ENCODE peak calls at places on chromosomes 12 and 14, in ten cellular contexts. K is IMR-90, S is A549, L is lower leg skin, H is adrenal gland, A is K562, I is prostate gland, T is esophagus muscularis mucosa, F is H54, B is transverse colon. Y is an unnamed sample.

GRCh38 chr14:103361868-103362267 is 23.3 kb upstream of the MARK3 start:
- DNase-seq in H (peak; percentile 77), K (peak; percentile 99), S (peak; percentile 83), T (no peak), L (no peak), I (no peak), B (no peak), A (peak; percentile 33), F (no peak), Y (peak; percentile 49)

GRCh38 chr12:15356831-15357456 is 34.6 kb downstream of the PTPRO start:
- DNase-seq in B (no peak), S (no peak), T (no peak), L (no peak), H (no peak), A (no peak), K (no peak), F (no peak), I (no peak), Y (no peak)

GRCh38 chr12:55072093-55072492 is 52.3 kb downstream of the NEUROD4 start:
- DNase-seq in F (no peak), A (peak; percentile 38), S (peak; percentile 62), H (peak; percentile 62), L (peak; percentile 15), I (peak; percentile 10), K (no peak), T (no peak), B (peak; percentile 32), Y (peak; percentile 51)

GRCh38 chr14:35046751-35047536 is 872 bp downstream of the FAM177A1 start:
- DNase-seq in B (peak; percentile 77), T (peak; percentile 92), I (peak; percentile 51), K (peak; percentile 4), L (peak; percentile 54), H (peak; percentile 51), A (peak; percentile 56), S (peak; percentile 64), F (peak; percentile 45), Y (peak; percentile 76)

GRCh38 chr14:52467515-52468266 is 84.6 kb downstream of the TXNDC16 start:
- DNase-seq in F (no peak), H (no peak), B (no peak), L (no peak), T (no peak), A (no peak), K (no peak), I (no peak), S (no peak), Y (no peak)

GRCh38 chr14:33009673-33010072 is 71.0 kb downstream of the NPAS3 start:
- DNase-seq in I (no peak), S (no peak), H (no peak), F (no peak), A (no peak), T (no peak), K (no peak), L (no peak), B (no peak), Y (no peak)

GRCh38 chr12:124874988-124875802 is 11.5 kb upstream of the SCARB1 start:
- DNase-seq in H (no peak), T (no peak), L (no peak), A (peak; percentile 74), F (no peak), B (no peak), K (no peak), S (no peak), I (no peak), Y (peak; percentile 52)

GRCh38 chr12:74539765-74540526 is 2.3 kb downstream of the ATXN7L3B start:
- DNase-seq in T (no peak), B (no peak), F (no peak), S (no peak), L (no peak), A (peak; percentile 20), I (no peak), K (no peak), H (no peak), Y (peak; percentile 54)

GRCh38 chr14:22226381-22226780 is 362.6 kb downstream of the DAD1 start:
- DNase-seq in B (no peak), A (peak; percentile 4), H (no peak), T (no peak), K (peak; percentile 59), L (no peak), S (peak; percentile 19), I (no peak), F (no peak), Y (no peak)

GRCh38 chr12:92208613-92209121 is 63.0 kb upstream of the BTG1 start:
- DNase-seq in B (no peak), K (peak; percentile 31), I (no peak), T (no peak), L (no peak), A (peak; percentile 30), S (peak; percentile 70), H (no peak), F (peak; percentile 7), Y (no peak)

GRCh38 chr12:12985817-12986408 is 14.2 kb downstream of the HEBP1 start:
- DNase-seq in L (no peak), K (peak; percentile 17), B (peak; percentile 48), I (no peak), T (no peak), S (peak; percentile 59), F (no peak), H (peak; percentile 60), A (peak; percentile 29), Y (peak; percentile 61)

GRCh38 chr12:120175062-120175461 is 19.5 kb downstream of the GCN1 start:
- DNase-seq in K (no peak), S (no peak), L (no peak), T (no peak), F (no peak), B (no peak), H (no peak), I (no peak), A (no peak), Y (no peak)

GRCh38 chr12:49909826-49910225 is 6.1 kb upstream of the FAIM2 start:
- DNase-seq in B (no peak), I (no peak), K (peak; percentile 69), H (peak; percentile 95), T (no peak), S (no peak), L (no peak), A (peak; percentile 73), F (no peak), Y (no peak)

GRCh38 chr12:67909091-67909531 is 80.1 kb upstream of the IFNG-AS1 start:
- DNase-seq in L (no peak), H (no peak), T (no peak), A (no peak), K (peak; percentile 75), F (no peak), B (no peak), S (no peak), I (no peak), Y (no peak)

GRCh38 chr12:51591020-51591901 is at the start of gene SCN8A:
- DNase-seq in B (peak; percentile 27), T (no peak), L (no peak), I (peak; percentile 17), A (peak; percentile 49), S (peak; percentile 61), K (peak; percentile 56), F (peak; percentile 52), H (peak; percentile 40), Y (peak; percentile 63)

GRCh38 chr12:116735951-116736599 is 1.8 kb downstream of the SPRING1 start:
- DNase-seq in F (no peak), A (peak; percentile 16), L (no peak), H (peak; percentile 45), T (no peak), K (no peak), B (peak; percentile 43), S (peak; percentile 17), I (no peak), Y (peak; percentile 25)

GRCh38 chr12:104718581-104718980 is 239.5 kb downstream of the SLC41A2 start:
- DNase-seq in H (peak; percentile 17), L (no peak), A (no peak), S (no peak), F (no peak), K (peak; percentile 34), B (no peak), I (no peak), T (no peak), Y (no peak)

GRCh38 chr14:102213984-102214658 is 74.4 kb downstream of the WDR20 start:
- DNase-seq in K (no peak), T (no peak), H (no peak), I (no peak), A (peak; percentile 8), S (peak; percentile 12), F (no peak), B (no peak), L (no peak), Y (peak; percentile 5)

GRCh38 chr12:96136720-96137378 is 57.3 kb upstream of the ELK3 start:
- DNase-seq in I (no peak), B (no peak), K (peak; percentile 31), H (no peak), T (no peak), L (no peak), F (no peak), S (no peak), A (no peak), Y (no peak)

GRCh38 chr14:51369814-51370213 is 129.8 kb downstream of the TMX1 start:
- DNase-seq in K (no peak), H (no peak), S (peak; percentile 5), L (no peak), F (no peak), A (peak; percentile 11), B (no peak), T (no peak), I (no peak), Y (peak; percentile 18)

GRCh38 chr14:54597795-54598443 is 31.0 kb downstream of the SAMD4A start:
- DNase-seq in A (peak; percentile 73), I (no peak), K (peak; percentile 70), S (no peak), F (no peak), T (no peak), L (no peak), H (no peak), B (no peak), Y (no peak)

GRCh38 chr14:23951590-23952143 is 1.9 kb upstream of the DHRS4 start:
- DNase-seq in H (no peak), I (no peak), F (no peak), K (no peak), B (no peak), L (no peak), A (no peak), S (no peak), T (no peak), Y (no peak)
- TF ChIP-seq POLR2A in H (no peak), I (no peak), F (no peak), K (no peak), B (no peak), L (no peak), A (no peak), S (no peak), T (no peak), Y (no peak)

GRCh38 chr12:6765634-6766581 is at the start of gene PTMS:
- DNase-seq in T (peak; percentile 95), H (peak; percentile 57), I (peak; percentile 86), F (no peak), S (peak; percentile 99), B (peak; percentile 79), K (peak; percentile 92), L (peak; percentile 62), A (peak; percentile 85), Y (peak; percentile 68)
- TF ChIP-seq POLR2A in T (peak; percentile 69), H (peak; percentile 93), I (peak; percentile 88), F (peak; percentile 99), S (peak; percentile 100), B (peak; percentile 50), K (peak; percentile 91), L (no peak), A (peak; percentile 63), Y (no peak)

GRCh38 chr14:71320107-71320733 is 413.0 kb downstream of the PCNX1 start:
- DNase-seq in S (peak; percentile 98), L (peak; percentile 96), I (peak; percentile 95), B (peak; percentile 98), A (peak; percentile 95), K (peak; percentile 99), H (peak; percentile 98), T (peak; percentile 98), F (peak; percentile 88), Y (peak; percentile 98)
- TF ChIP-seq POLR2A in S (peak; percentile 85), L (no peak), I (peak; percentile 78), B (peak; percentile 95), A (peak; percentile 80), K (peak; percentile 94), H (peak; percentile 88), T (peak; percentile 81), F (peak; percentile 86), Y (peak; percentile 49)

GRCh38 chr14:105366386-105367074 is 31.8 kb upstream of the TEX22 start:
- DNase-seq in K (no peak), I (no peak), B (no peak), F (no peak), T (no peak), H (no peak), S (no peak), A (no peak), L (no peak), Y (no peak)
- TF ChIP-seq POLR2A in K (no peak), I (no peak), B (no peak), F (no peak), T (no peak), H (no peak), S (no peak), A (no peak), L (no peak), Y (no peak)